ENCODE peak calls at places on chromosome X, in five cellular contexts. L is cardiac muscle cell, Z is DND-41, U is ascending aorta, G is heart right ventricle. K is an unnamed sample.

GRCh38 chrX:11010476-11010875 is 100.7 kb upstream of the HCCS start:
- DNase-seq in L (no peak), Z (no peak), U (no peak), G (no peak), K (no peak)

GRCh38 chrX:119398974-119399771 is at the start of gene SLC25A43:
- DNase-seq in L (peak; percentile 51), Z (no peak), U (no peak), G (peak; percentile 44), K (no peak)

GRCh38 chrX:67543818-67544217 is at the start of gene AR:
- DNase-seq in L (peak; percentile 55), Z (no peak), U (peak; percentile 17), G (peak; percentile 70), K (peak; percentile 81)

GRCh38 chrX:45351478-45351877 is 150.8 kb upstream of the DIPK2B start:
- DNase-seq in L (peak; percentile 69), Z (no peak), U (no peak), G (no peak), K (no peak)

GRCh38 chrX:10603612-10604011 is 16.8 kb downstream of the MID1 start:
- DNase-seq in L (no peak), Z (no peak), U (no peak), G (no peak), K (no peak)

GRCh38 chrX:37817176-37817575 is 30.2 kb downstream of the DYNLT3 start:
- DNase-seq in L (no peak), Z (no peak), U (no peak), G (no peak), K (no peak)

GRCh38 chrX:152276277-152276676 is 137.9 kb upstream of the MAGEA10 start:
- DNase-seq in L (no peak), Z (no peak), U (no peak), G (no peak), K (no peak)

GRCh38 chrX:13029341-13029740 is 15.1 kb downstream of the FAM9C start:
- DNase-seq in L (peak; percentile 59), Z (peak; percentile 28), U (no peak), G (peak; percentile 33), K (peak; percentile 75)

GRCh38 chrX:16711219-16712115 is 1.0 kb downstream of the CTPS2 start:
- DNase-seq in L (no peak), Z (peak; percentile 27), U (no peak), G (no peak), K (no peak)

GRCh38 chrX:149607699-149608098 is 12.6 kb upstream of the HSFX2 start:
- DNase-seq in L (no peak), Z (no peak), U (no peak), G (no peak), K (no peak)

GRCh38 chrX:51641421-51642021 is 22.8 kb upstream of the CENPVL3 start:
- DNase-seq in L (peak; percentile 71), Z (peak; percentile 4), U (no peak), G (no peak), K (no peak)

GRCh38 chrX:23525531-23525930 is 141.8 kb upstream of the PRDX4 start:
- DNase-seq in L (no peak), Z (no peak), U (no peak), G (no peak), K (no peak)

GRCh38 chrX:2967998-2968909 is 38.1 kb upstream of the ARSH start:
- DNase-seq in L (peak; percentile 62), Z (no peak), U (no peak), G (peak; percentile 12), K (no peak)
- H3K4me3 ChIP-seq in L (no peak overlapping the region), Z (no peak overlapping the region), U (peak overlapping the region; percentile 49), G (peak overlapping the region; percentile 20), K (peak overlapping the region; percentile 28)

DNA sequence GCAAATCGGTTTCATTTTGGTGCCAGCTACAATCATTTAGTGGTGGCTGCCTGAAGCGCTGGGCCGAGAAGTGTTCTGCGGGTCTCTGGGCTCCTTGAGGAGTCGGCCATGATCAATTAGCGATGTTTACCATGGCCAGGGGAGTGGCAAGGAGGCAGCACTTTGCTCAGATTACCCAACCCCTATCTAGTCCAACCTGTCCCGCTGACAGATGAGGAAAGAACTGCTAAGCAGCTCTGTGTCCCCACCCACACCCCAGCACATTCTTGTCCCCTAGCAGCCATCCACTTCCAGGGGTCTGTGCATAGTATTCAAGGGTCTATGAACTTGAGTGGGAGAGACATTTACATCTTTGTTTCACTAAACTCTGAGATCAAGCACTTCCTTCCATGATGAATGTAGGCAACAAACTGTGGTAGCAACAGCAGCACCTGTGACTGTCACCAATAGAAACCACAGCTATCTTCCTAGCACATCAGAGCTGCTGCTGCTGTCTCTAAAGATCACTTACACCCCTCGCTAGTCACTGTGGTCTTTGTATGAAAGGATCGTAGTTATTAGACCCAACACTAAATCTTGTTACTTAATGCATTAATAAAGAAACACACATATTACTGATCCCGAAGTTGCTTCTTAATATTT is 331.6 kb downstream of the BCOR start:
- DNase-seq in L (no peak), Z (peak; percentile 53), U (no peak), G (no peak), K (no peak)
- H3K4me3 ChIP-seq in L (no peak overlapping the region), Z (no peak overlapping the region), U (no peak overlapping the region), G (no peak overlapping the region), K (no peak overlapping the region)

DNA sequence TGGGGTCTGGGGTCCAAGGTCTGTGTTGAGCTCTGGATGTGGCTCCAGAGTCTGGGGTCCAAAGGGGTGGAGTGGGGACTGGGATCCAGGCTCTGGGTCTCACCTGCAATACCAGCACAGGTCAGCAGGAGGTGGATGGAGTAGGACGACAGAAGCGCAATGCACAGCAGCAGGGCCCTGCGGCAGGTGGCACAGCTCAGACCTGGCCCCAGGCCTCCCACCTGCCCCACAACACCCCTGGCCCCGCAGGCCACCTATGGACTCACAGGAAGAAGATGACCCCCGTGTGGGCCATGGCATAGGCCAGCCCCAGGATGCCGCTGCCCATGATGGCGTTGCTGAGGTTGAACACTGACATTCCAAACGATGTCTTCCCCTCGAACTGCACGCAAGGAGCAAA is 3.4 kb downstream of the SLC38A5 start:
- DNase-seq in L (no peak), Z (peak; percentile 23), U (no peak), G (no peak), K (no peak)
- H3K4me3 ChIP-seq in L (no peak overlapping the region), Z (no peak overlapping the region), U (no peak overlapping the region), G (no peak overlapping the region), K (no peak overlapping the region)

GRCh38 chrX:130109429-130110378 is 593 bp downstream of the ELF4 start:
- DNase-seq in L (no peak), Z (no peak), U (no peak), G (peak; percentile 21), K (no peak)

GRCh38 chrX:130111935-130112221 is 1.6 kb upstream of the ELF4 start:
- DNase-seq in L (no peak), Z (no peak), U (no peak), G (no peak), K (no peak)

GRCh38 chrX:130108647-130109428 is 1.5 kb downstream of the ELF4 start:
- DNase-seq in L (no peak), Z (no peak), U (no peak), G (peak; percentile 25), K (no peak)

GRCh38 chrX:130110379-130111219 is at the start of gene ELF4:
- DNase-seq in L (peak; percentile 68), Z (peak; percentile 58), U (no peak), G (peak; percentile 47), K (no peak)

GRCh38 chrX:130111220-130111934 is 1.1 kb upstream of the ELF4 start:
- DNase-seq in L (no peak), Z (no peak), U (no peak), G (peak; percentile 19), K (no peak)
- H3K4me3 ChIP-seq in L (no peak overlapping the region), Z (no peak overlapping the region), U (peak overlapping the region; percentile 94), G (peak overlapping the region; percentile 69), K (peak overlapping the region; percentile 66)